ENCODE peak calls at places on chromosome 12, in seven cellular contexts. R is AG09309, L is HFFc6, G is colonic mucosa, N is choroid plexus epithelial cell, Y is GM13977, Z is Caco-2. E is an unnamed sample.

GRCh38 chr12:43835656-43836454 is at the start of gene TMEM117:
- DNase-seq in R (no peak), L (peak), G (peak), N (peak), Y (peak), Z (peak), E (peak)

GRCh38 chr12:96881608-96882007 is 25.4 kb upstream of the NEDD1 start:
- DNase-seq in R (no peak), L (no peak), G (no peak), N (no peak), Y (no peak), Z (no peak), E (no peak)

GRCh38 chr12:109732321-109733305 is 19.0 kb downstream of the FAM222A start:
- DNase-seq in R (no peak), L (no peak), G (no peak), N (no peak), Y (no peak), Z (peak), E (no peak)

GRCh38 chr12:6828671-6829531 is 694 bp downstream of the P3H3 start:
- DNase-seq in R (no peak), L (no peak), G (no peak), N (peak), Y (peak), Z (no peak), E (no peak)

GRCh38 chr12:56234746-56235436 is 5.0 kb downstream of the SLC39A5 start:
- DNase-seq in R (no peak), L (no peak), G (no peak), N (no peak), Y (no peak), Z (no peak), E (no peak)

GRCh38 chr12:2610358-2610757 is 184.4 kb upstream of the FKBP4 start:
- DNase-seq in R (no peak), L (no peak), G (no peak), N (no peak), Y (no peak), Z (no peak), E (no peak)

GRCh38 chr12:58071994-58072393 is 130.6 kb downstream of the ATP23 start:
- DNase-seq in R (no peak), L (no peak), G (no peak), N (no peak), Y (no peak), Z (no peak), E (no peak)

GRCh38 chr12:1418144-1418543 is 176.2 kb downstream of the FBXL14 start:
- DNase-seq in R (no peak), L (no peak), G (no peak), N (no peak), Y (no peak), Z (no peak), E (no peak)

GRCh38 chr12:121793501-121793835 is at the start of gene RHOF:
- DNase-seq in R (no peak), L (no peak), G (peak), N (no peak), Y (peak), Z (no peak), E (peak)

GRCh38 chr12:131021142-131021541 is 67.4 kb downstream of the ADGRD1 start:
- DNase-seq in R (no peak), L (no peak), G (no peak), N (no peak), Y (no peak), Z (no peak), E (no peak)

GRCh38 chr12:121301876-121302275 is 5.4 kb upstream of the CAMKK2 start:
- DNase-seq in R (no peak), L (peak), G (no peak), N (peak), Y (no peak), Z (no peak), E (no peak)

GRCh38 chr12:65518771-65519170 is 240.3 kb downstream of the MSRB3 start:
- DNase-seq in R (no peak), L (peak), G (no peak), N (no peak), Y (no peak), Z (no peak), E (no peak)

GRCh38 chr12:12606793-12607589 is 4.7 kb upstream of the CREBL2 start:
- DNase-seq in R (no peak), L (peak), G (no peak), N (peak), Y (peak), Z (no peak), E (peak)

GRCh38 chr12:111412830-111413441 is 7.2 kb downstream of the SH2B3 start:
- DNase-seq in R (no peak), L (no peak), G (no peak), N (peak), Y (no peak), Z (no peak), E (no peak)

GRCh38 chr12:121391619-121392324 is 8.1 kb upstream of the RNF34 start:
- DNase-seq in R (no peak), L (peak), G (no peak), N (peak), Y (peak), Z (no peak), E (no peak)

GRCh38 chr12:4355843-4356327 is 23.6 kb downstream of the FGF23 start:
- DNase-seq in R (no peak), L (peak), G (peak), N (peak), Y (no peak), Z (peak), E (peak)

GRCh38 chr12:45725631-45726593 is 3.6 kb upstream of the ARID2 start:
- DNase-seq in R (no peak), L (peak), G (peak), N (peak), Y (peak), Z (no peak), E (peak)

GRCh38 chr12:64009321-64010068 is 165.0 kb downstream of the SRGAP1 start:
- DNase-seq in R (no peak), L (no peak), G (no peak), N (no peak), Y (no peak), Z (no peak), E (no peak)

GRCh38 chr12:32549675-32550079 is 129.4 kb upstream of the DNM1L start:
- DNase-seq in R (no peak), L (peak), G (no peak), N (peak), Y (no peak), Z (no peak), E (no peak)

GRCh38 chr12:103917873-103918272 is 12.3 kb upstream of the HSP90B1 start:
- DNase-seq in R (no peak), L (no peak), G (no peak), N (no peak), Y (no peak), Z (no peak), E (no peak)

GRCh38 chr12:1634590-1635191 is 5.7 kb downstream of the WNT5B start:
- DNase-seq in R (no peak), L (peak), G (peak), N (peak), Y (peak), Z (peak), E (peak)

GRCh38 chr12:132168311-132169031 is 24.2 kb downstream of the NOC4L start:
- DNase-seq in R (no peak), L (no peak), G (no peak), N (no peak), Y (no peak), Z (no peak), E (no peak)

GRCh38 chr12:102960766-102961487 is 3.5 kb downstream of the ASCL1 start:
- DNase-seq in R (no peak), L (no peak), G (no peak), N (no peak), Y (no peak), Z (no peak), E (no peak)

GRCh38 chr12:125418902-125419564 is 353.8 kb downstream of the AACS start:
- DNase-seq in R (no peak), L (no peak), G (no peak), N (no peak), Y (peak), Z (no peak), E (no peak)

GRCh38 chr12:16228067-16228466 is 49.4 kb downstream of the SLC15A5 start:
- DNase-seq in R (no peak), L (no peak), G (no peak), N (peak), Y (peak), Z (no peak), E (peak)

GRCh38 chr12:6250343-6250742 is 50.1 kb downstream of the CD9 start:
- DNase-seq in R (no peak), L (no peak), G (no peak), N (no peak), Y (no peak), Z (no peak), E (peak)

GRCh38 chr12:124681779-124682391 is 114.5 kb upstream of the NCOR2 start:
- DNase-seq in R (no peak), L (no peak), G (peak), N (no peak), Y (no peak), Z (peak), E (peak)

GRCh38 chr12:47038270-47038748 is 41.1 kb upstream of the PCED1B start:
- DNase-seq in R (no peak), L (no peak), G (no peak), N (peak), Y (no peak), Z (no peak), E (no peak)

GRCh38 chr12:12704593-12705230 is 8.7 kb upstream of the GPR19 start:
- DNase-seq in R (peak), L (peak), G (peak), N (peak), Y (peak), Z (peak), E (peak)

GRCh38 chr12:132237772-132238486 is 91.5 kb downstream of the GALNT9 start:
- DNase-seq in R (no peak), L (no peak), G (no peak), N (no peak), Y (no peak), Z (no peak), E (no peak)

GRCh38 chr12:121189061-121189886 is 20.7 kb upstream of the P2RX4 start:
- DNase-seq in R (no peak), L (no peak), G (no peak), N (no peak), Y (no peak), Z (no peak), E (no peak)

GRCh38 chr12:75979181-75979580 is 52.4 kb downstream of the PHLDA1 start:
- DNase-seq in R (no peak), L (peak), G (no peak), N (peak), Y (no peak), Z (no peak), E (peak)

GRCh38 chr12:55724226-55724939 is 4.2 kb downstream of the RDH5 start:
- DNase-seq in R (no peak), L (peak), G (peak), N (peak), Y (peak), Z (peak), E (peak)

GRCh38 chr12:27233814-27234213 is 10.3 kb upstream of the STK38L start:
- DNase-seq in R (no peak), L (no peak), G (no peak), N (no peak), Y (no peak), Z (no peak), E (no peak)
- TF ChIP-seq CTCF in R (no peak), L (peak), G (no peak), N (peak), Y (no peak), Z (peak), E (no peak)

GRCh38 chr12:123267991-123268843 is 3.4 kb downstream of the CDK2AP1 start:
- DNase-seq in R (no peak), L (no peak), G (peak), N (no peak), Y (no peak), Z (no peak), E (no peak)

GRCh38 chr12:123268850-123269249 is 2.8 kb downstream of the CDK2AP1 start:
- DNase-seq in R (no peak), L (no peak), G (no peak), N (no peak), Y (no peak), Z (no peak), E (no peak)

GRCh38 chr12:123269980-123270379 is 1.7 kb downstream of the CDK2AP1 start:
- DNase-seq in R (no peak), L (no peak), G (peak), N (no peak), Y (peak), Z (no peak), E (no peak)

GRCh38 chr12:123270380-123271181 is 1.1 kb downstream of the CDK2AP1 start:
- DNase-seq in R (peak), L (peak), G (peak), N (peak), Y (peak), Z (no peak), E (peak)

GRCh38 chr12:123269395-123269892 is 2.2 kb downstream of the CDK2AP1 start:
- DNase-seq in R (peak), L (peak), G (peak), N (peak), Y (peak), Z (no peak), E (no peak)
- TF ChIP-seq CTCF in R (no peak), L (peak), G (no peak), N (peak), Y (no peak), Z (no peak), E (no peak)

GRCh38 chr12:60101715-60102114 is 505.9 kb downstream of the SLC16A7 start:
- DNase-seq in R (peak), L (peak), G (no peak), N (peak), Y (no peak), Z (no peak), E (no peak)
- TF ChIP-seq CTCF in R (no peak), L (no peak), G (no peak), N (no peak), Y (no peak), Z (no peak), E (no peak)

DNA sequence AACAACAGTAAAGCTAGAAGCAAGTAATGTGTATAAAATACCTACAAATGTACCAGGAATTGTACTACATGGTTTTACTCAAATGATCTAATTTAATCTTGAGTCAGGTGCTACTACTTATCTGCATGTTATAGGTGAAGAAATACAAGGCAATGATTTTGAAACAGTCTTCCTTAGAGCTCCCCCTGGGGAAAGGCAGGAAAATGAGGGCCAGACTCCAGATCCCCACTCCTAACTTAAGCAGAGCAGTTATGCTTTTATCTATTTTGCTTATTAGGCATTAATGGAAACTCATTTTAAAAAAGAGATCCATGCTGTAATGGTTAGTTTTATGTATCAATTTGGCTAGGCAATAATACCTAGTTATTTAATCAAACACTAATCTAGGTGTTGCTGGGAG is 109.3 kb upstream of the CPSF6 start:
- DNase-seq in R (no peak), L (no peak), G (no peak), N (peak), Y (no peak), Z (no peak), E (peak)
- TF ChIP-seq CTCF in R (no peak), L (no peak), G (no peak), N (peak), Y (no peak), Z (peak), E (peak)

GRCh38 chr12:30795410-30795659 is 40.6 kb upstream of the CAPRIN2 start:
- DNase-seq in R (no peak), L (no peak), G (no peak), N (no peak), Y (no peak), Z (no peak), E (no peak)

GRCh38 chr12:30794591-30795409 is 40.0 kb upstream of the CAPRIN2 start:
- DNase-seq in R (peak), L (peak), G (no peak), N (peak), Y (no peak), Z (no peak), E (peak)

GRCh38 chr12:30796891-30797371 is 42.2 kb upstream of the CAPRIN2 start:
- DNase-seq in R (no peak), L (no peak), G (no peak), N (peak), Y (no peak), Z (peak), E (peak)

GRCh38 chr12:30796508-30796780 is 41.7 kb upstream of the CAPRIN2 start:
- DNase-seq in R (no peak), L (no peak), G (no peak), N (peak), Y (no peak), Z (peak), E (peak)

DNA sequence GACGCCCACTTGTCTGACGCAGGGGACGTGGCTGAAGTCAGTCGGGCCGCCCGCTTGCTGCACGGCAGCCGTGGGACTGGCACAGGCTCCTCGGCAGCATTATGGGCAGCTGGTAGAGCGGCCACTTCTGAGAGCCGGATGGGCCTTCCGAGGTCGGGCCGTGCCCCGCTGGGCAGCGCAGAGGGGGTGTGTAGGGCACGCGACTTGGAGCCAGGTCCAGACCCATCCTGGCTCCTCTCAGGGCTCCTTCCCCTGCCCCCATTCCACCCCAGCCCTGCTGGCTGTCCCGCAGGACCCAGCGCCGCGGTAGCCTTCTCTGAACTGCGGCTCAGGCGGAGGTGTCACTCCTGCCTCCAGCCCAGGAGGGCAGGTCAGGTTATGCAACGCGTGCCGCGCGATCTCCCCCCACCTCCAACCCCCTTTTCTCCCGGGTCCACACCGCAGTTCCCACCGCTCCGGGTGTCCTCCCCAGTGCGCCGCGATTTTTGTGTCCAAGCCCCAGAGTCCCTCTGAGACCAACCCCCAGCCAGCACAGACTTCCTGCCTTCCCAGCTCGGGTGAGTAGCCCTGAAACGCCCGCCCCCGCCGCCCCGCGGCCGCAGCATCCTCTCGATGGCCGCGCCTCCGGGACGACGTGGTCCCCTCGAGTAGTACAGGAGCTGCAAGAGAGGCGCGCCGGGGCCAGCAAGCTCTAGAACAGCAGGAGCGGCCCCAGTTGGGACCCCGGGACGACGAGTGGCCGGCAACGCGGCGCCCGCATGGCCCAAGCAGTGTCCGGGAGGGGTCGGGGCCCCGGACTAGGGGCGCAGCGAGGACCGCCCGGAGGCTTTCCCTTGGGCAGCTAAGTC is 41.1 kb upstream of the CAPRIN2 start:
- DNase-seq in R (no peak), L (peak), G (peak), N (peak), Y (peak), Z (peak), E (peak)
- TF ChIP-seq CTCF in R (peak), L (peak), G (no peak), N (no peak), Y (no peak), Z (no peak), E (no peak)

GRCh38 chr12:129241852-129242251 is 388.6 kb downstream of the GLT1D1 start:
- DNase-seq in R (no peak), L (no peak), G (no peak), N (no peak), Y (no peak), Z (no peak), E (no peak)

DNA sequence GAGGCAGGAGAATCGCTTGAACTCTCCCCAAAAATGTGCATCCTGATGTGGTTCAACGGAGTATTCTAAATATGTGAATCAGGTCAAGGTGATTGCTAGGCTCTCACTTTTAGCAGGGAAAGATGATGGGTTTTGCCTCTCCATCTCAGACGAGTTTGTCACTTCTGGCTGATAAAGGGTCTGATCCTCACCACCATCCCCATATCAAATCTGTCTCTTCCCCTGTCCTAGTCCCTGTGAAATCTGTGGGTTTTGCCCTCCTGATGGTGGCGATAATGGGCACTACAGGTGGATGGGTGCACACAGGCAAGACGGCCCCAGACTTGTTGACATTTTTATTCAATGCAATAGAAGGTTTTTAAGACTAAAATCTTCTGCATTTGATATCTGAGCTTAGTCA is 384.6 kb downstream of the GLT1D1 start:
- DNase-seq in R (no peak), L (no peak), G (no peak), N (no peak), Y (no peak), Z (no peak), E (no peak)
- TF ChIP-seq CTCF in R (no peak), L (no peak), G (no peak), N (no peak), Y (no peak), Z (no peak), E (no peak)

GRCh38 chr12:108690799-108691153 is 40.5 kb downstream of the CORO1C start:
- DNase-seq in R (no peak), L (no peak), G (no peak), N (no peak), Y (no peak), Z (no peak), E (no peak)

GRCh38 chr12:108691995-108692808 is 39.1 kb downstream of the CORO1C start:
- DNase-seq in R (no peak), L (no peak), G (peak), N (peak), Y (no peak), Z (no peak), E (no peak)

GRCh38 chr12:108689314-108690190 is 41.8 kb downstream of the CORO1C start:
- DNase-seq in R (no peak), L (no peak), G (no peak), N (peak), Y (no peak), Z (no peak), E (no peak)

GRCh38 chr12:108691154-108691994 is 39.9 kb downstream of the CORO1C start:
- DNase-seq in R (peak), L (peak), G (peak), N (peak), Y (peak), Z (peak), E (peak)

DNA sequence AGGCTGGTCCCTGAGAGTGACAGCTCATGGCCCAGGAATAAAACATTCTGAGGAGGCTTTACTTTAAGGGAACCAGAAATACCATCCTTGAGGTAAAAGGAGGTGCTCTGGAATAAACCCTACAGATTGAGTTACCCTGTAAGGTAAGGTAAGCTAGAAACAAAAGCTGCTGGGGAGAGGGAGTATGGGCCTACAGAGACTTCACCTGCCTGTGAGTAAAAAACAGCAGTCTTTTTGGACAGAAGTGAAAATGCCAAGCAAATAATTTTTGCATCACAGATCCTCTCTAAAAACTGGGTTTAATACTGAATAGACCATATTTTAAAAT is 41.2 kb downstream of the CORO1C start:
- DNase-seq in R (no peak), L (no peak), G (no peak), N (no peak), Y (no peak), Z (no peak), E (no peak)
- TF ChIP-seq CTCF in R (no peak), L (no peak), G (no peak), N (no peak), Y (no peak), Z (no peak), E (no peak)